ENCODE peak calls at places on chromosomes 3 and 15, in five cellular contexts. I is OCI-LY7, S is LHCN-M2, X is heart left ventricle, B is omental fat pad. U is an unnamed sample.

GRCh38 chr15:70339551-70340517 is 242.1 kb upstream of the TLE3 start:
- DNase-seq in I (no peak), S (peak), X (no peak), B (no peak), U (peak)

GRCh38 chr3:5007873-5008272 is 28.6 kb downstream of the BHLHE40 start:
- DNase-seq in I (peak), S (no peak), X (no peak), B (no peak), U (no peak)

GRCh38 chr3:17074559-17074958 is 189.8 kb downstream of the PLCL2 start:
- DNase-seq in I (no peak), S (no peak), X (no peak), B (no peak), U (no peak)

GRCh38 chr3:129224984-129225393 is 24.4 kb upstream of the COPG1 start:
- DNase-seq in I (peak), S (peak), X (peak), B (no peak), U (peak)

GRCh38 chr3:39135170-39135805 is 18.1 kb downstream of the CSRNP1 start:
- DNase-seq in I (no peak), S (no peak), X (peak), B (no peak), U (no peak)

GRCh38 chr3:101744811-101745210 is 20.4 kb downstream of the CEP97 start:
- DNase-seq in I (no peak), S (no peak), X (no peak), B (no peak), U (no peak)

GRCh38 chr15:77411614-77411976 is 8.3 kb downstream of the PEAK1 start:
- DNase-seq in I (no peak), S (no peak), X (no peak), B (no peak), U (no peak)

GRCh38 chr3:36911990-36912804 is 32.7 kb downstream of the TRANK1 start:
- DNase-seq in I (peak), S (peak), X (no peak), B (no peak), U (no peak)

GRCh38 chr3:50124363-50125226 is 30.5 kb upstream of the SEMA3F start:
- DNase-seq in I (no peak), S (no peak), X (peak), B (no peak), U (no peak)

GRCh38 chr15:34708422-34708821 is 46.4 kb downstream of the GJD2 start:
- DNase-seq in I (peak), S (peak), X (no peak), B (no peak), U (no peak)

GRCh38 chr15:50542051-50542450 is 4.4 kb downstream of the USP50 start:
- DNase-seq in I (no peak), S (no peak), X (no peak), B (no peak), U (no peak)

GRCh38 chr15:72193781-72194396 is 3.7 kb downstream of the GRAMD2A start:
- DNase-seq in I (no peak), S (no peak), X (no peak), B (no peak), U (no peak)

GRCh38 chr15:79989682-79990081 is 18.7 kb upstream of the BCL2A1 start:
- DNase-seq in I (no peak), S (no peak), X (no peak), B (no peak), U (no peak)

GRCh38 chr3:45319231-45320085 is 68.9 kb upstream of the LARS2 start:
- DNase-seq in I (no peak), S (no peak), X (no peak), B (no peak), U (no peak)

GRCh38 chr3:129665024-129665768 is 58.7 kb upstream of the PLXND1 start:
- DNase-seq in I (no peak), S (peak), X (no peak), B (no peak), U (no peak)

GRCh38 chr3:186454881-186455703 is 89.1 kb downstream of the CRYGS start:
- DNase-seq in I (no peak), S (no peak), X (no peak), B (no peak), U (no peak)

GRCh38 chr3:63980019-63980418 is 43.3 kb downstream of the PSMD6 start:
- DNase-seq in I (no peak), S (no peak), X (no peak), B (no peak), U (no peak)

GRCh38 chr3:85801955-85802354 is 843.2 kb downstream of the CADM2 start:
- DNase-seq in I (peak), S (no peak), X (no peak), B (no peak), U (no peak)

GRCh38 chr3:100209948-100210776 is 50.6 kb upstream of the TBC1D23 start:
- DNase-seq in I (no peak), S (peak), X (no peak), B (no peak), U (no peak)

GRCh38 chr3:194475978-194476377 is 10.8 kb downstream of the ATP13A3 start:
- DNase-seq in I (no peak), S (no peak), X (no peak), B (no peak), U (no peak)

GRCh38 chr15:31225356-31225955 is 101.2 kb upstream of the KLF13 start:
- DNase-seq in I (no peak), S (no peak), X (no peak), B (no peak), U (no peak)

GRCh38 chr3:69014022-69014580 is 617 bp upstream of the EOGT start:
- DNase-seq in I (no peak), S (no peak), X (no peak), B (no peak), U (no peak)

GRCh38 chr15:59556405-59556804 is 55.2 kb upstream of the GCNT3 start:
- DNase-seq in I (no peak), S (no peak), X (no peak), B (no peak), U (no peak)

GRCh38 chr3:128548426-128549282 is 55.7 kb upstream of the GATA2 start:
- DNase-seq in I (no peak), S (no peak), X (no peak), B (no peak), U (no peak)

GRCh38 chr3:114380233-114380645 is 86.4 kb downstream of the TIGIT start:
- DNase-seq in I (no peak), S (peak), X (peak), B (no peak), U (peak)

GRCh38 chr3:73498764-73499622 is 125.7 kb downstream of the PDZRN3 start:
- DNase-seq in I (no peak), S (no peak), X (no peak), B (no peak), U (no peak)

GRCh38 chr3:129796146-129796545 is 97.4 kb downstream of the TMCC1 start:
- DNase-seq in I (no peak), S (no peak), X (no peak), B (no peak), U (no peak)

GRCh38 chr3:113183748-113184661 is 27.4 kb upstream of the BOC start:
- DNase-seq in I (no peak), S (peak), X (no peak), B (no peak), U (no peak)

GRCh38 chr3:128709506-128710210 is 16.3 kb upstream of the RAB7A start:
- DNase-seq in I (no peak), S (no peak), X (no peak), B (no peak), U (no peak)

GRCh38 chr3:132803889-132804288 is 81.7 kb upstream of the NPHP3 start:
- DNase-seq in I (no peak), S (peak), X (no peak), B (no peak), U (no peak)

GRCh38 chr15:70051948-70052633 is 45.6 kb downstream of the TLE3 start:
- DNase-seq in I (no peak), S (no peak), X (no peak), B (no peak), U (no peak)

GRCh38 chr3:168080022-168080421 is 15.7 kb downstream of the GOLIM4 start:
- DNase-seq in I (no peak), S (no peak), X (no peak), B (no peak), U (no peak)

GRCh38 chr15:35692256-35692867 is 146.4 kb upstream of the DPH6 start:
- DNase-seq in I (no peak), S (peak), X (no peak), B (no peak), U (no peak)

GRCh38 chr3:47897954-47898353 is 95.0 kb downstream of the DHX30 start:
- DNase-seq in I (no peak), S (no peak), X (no peak), B (no peak), U (no peak)